ENCODE peak calls at places on chromosomes 11 and 22, in six cellular contexts. One of them, this sample, is unnamed.
A peak's percentile ranks its signal among the peaks of the same experiment; 100 is the strongest.

GRCh38 chr22:37633693-37634504 is 5.6 kb upstream of the SH3BP1 start:
- DNase-seq in NCI-H460: no peak
- DNase-seq in SHP77: peak; percentile 53
- DNase-seq in mucosa of descending colon: peak; percentile 84
- DNase-seq in MCF 10A: no peak
- DNase-seq in globus pallidus: peak; percentile 80
- DNase-seq in this sample: no peak

GRCh38 chr11:35563413-35564245 is 38.2 kb upstream of the PAMR1 start:
- DNase-seq in NCI-H460: no peak
- DNase-seq in mucosa of descending colon: no peak
- DNase-seq in globus pallidus: no peak
- DNase-seq in SHP77: no peak
- DNase-seq in MCF 10A: no peak
- DNase-seq in this sample: no peak

GRCh38 chr11:132941761-132942160 is 590.5 kb downstream of the OPCML start:
- DNase-seq in SHP77: no peak
- DNase-seq in NCI-H460: no peak
- DNase-seq in mucosa of descending colon: no peak
- DNase-seq in globus pallidus: no peak
- DNase-seq in MCF 10A: no peak
- DNase-seq in this sample: no peak

GRCh38 chr11:66015094-66015881 is 3.5 kb downstream of the CST6 start:
- DNase-seq in NCI-H460: no peak
- DNase-seq in globus pallidus: no peak
- DNase-seq in mucosa of descending colon: no peak
- DNase-seq in MCF 10A: peak; percentile 56
- DNase-seq in SHP77: no peak
- DNase-seq in this sample: no peak

GRCh38 chr11:76641905-76642304 is 28.6 kb downstream of the LRRC32 start:
- DNase-seq in NCI-H460: no peak
- DNase-seq in SHP77: no peak
- DNase-seq in globus pallidus: no peak
- DNase-seq in MCF 10A: no peak
- DNase-seq in mucosa of descending colon: no peak
- DNase-seq in this sample: no peak

GRCh38 chr11:10004526-10005113 is 289.4 kb downstream of the SBF2 start:
- DNase-seq in NCI-H460: no peak
- DNase-seq in SHP77: no peak
- DNase-seq in globus pallidus: no peak
- DNase-seq in MCF 10A: no peak
- DNase-seq in mucosa of descending colon: no peak
- DNase-seq in this sample: no peak

GRCh38 chr22:39170825-39171622 is 18.5 kb upstream of the CBX7 start:
- DNase-seq in globus pallidus: peak; percentile 75
- DNase-seq in MCF 10A: peak; percentile 76
- DNase-seq in SHP77: peak; percentile 61
- DNase-seq in mucosa of descending colon: peak; percentile 89
- DNase-seq in NCI-H460: peak; percentile 40
- DNase-seq in this sample: peak; percentile 82

GRCh38 chr11:35786918-35787557 is 124.5 kb downstream of the TRIM44 start:
- DNase-seq in mucosa of descending colon: no peak
- DNase-seq in globus pallidus: no peak
- DNase-seq in MCF 10A: no peak
- DNase-seq in SHP77: no peak
- DNase-seq in NCI-H460: no peak
- DNase-seq in this sample: no peak

GRCh38 chr22:44357296-44357961 is 44.7 kb upstream of the SHISAL1 start:
- DNase-seq in mucosa of descending colon: peak; percentile 1
- DNase-seq in MCF 10A: no peak
- DNase-seq in SHP77: no peak
- DNase-seq in globus pallidus: no peak
- DNase-seq in NCI-H460: no peak
- DNase-seq in this sample: no peak

GRCh38 chr11:57568330-57568766 is 876 bp upstream of the UBE2L6 start:
- DNase-seq in mucosa of descending colon: no peak
- DNase-seq in globus pallidus: peak; percentile 73
- DNase-seq in MCF 10A: peak; percentile 84
- DNase-seq in NCI-H460: peak; percentile 50
- DNase-seq in SHP77: no peak
- DNase-seq in this sample: peak; percentile 91

GRCh38 chr22:41976070-41976901 is 7.0 kb downstream of the SEPTIN3 start:
- DNase-seq in mucosa of descending colon: peak; percentile 64
- DNase-seq in globus pallidus: peak; percentile 61
- DNase-seq in MCF 10A: no peak
- DNase-seq in SHP77: peak; percentile 13
- DNase-seq in NCI-H460: no peak
- DNase-seq in this sample: peak; percentile 37

GRCh38 chr22:38240734-38241252 is 32.0 kb downstream of the TMEM184B start:
- DNase-seq in NCI-H460: peak; percentile 49
- DNase-seq in SHP77: peak; percentile 28
- DNase-seq in mucosa of descending colon: no peak
- DNase-seq in globus pallidus: peak; percentile 45
- DNase-seq in MCF 10A: peak; percentile 85
- DNase-seq in this sample: no peak

GRCh38 chr11:44618561-44619425 is 53.3 kb downstream of the CD82 start:
- DNase-seq in globus pallidus: no peak
- DNase-seq in MCF 10A: no peak
- DNase-seq in SHP77: no peak
- DNase-seq in mucosa of descending colon: no peak
- DNase-seq in NCI-H460: no peak
- DNase-seq in this sample: no peak

GRCh38 chr11:17750817-17751165 is 16.2 kb downstream of the KCNC1 start:
- DNase-seq in SHP77: no peak
- DNase-seq in MCF 10A: no peak
- DNase-seq in mucosa of descending colon: no peak
- DNase-seq in NCI-H460: no peak
- DNase-seq in globus pallidus: no peak
- DNase-seq in this sample: no peak

GRCh38 chr11:96204721-96205459 is 138.1 kb downstream of the MAML2 start:
- DNase-seq in MCF 10A: no peak
- DNase-seq in NCI-H460: no peak
- DNase-seq in globus pallidus: no peak
- DNase-seq in mucosa of descending colon: no peak
- DNase-seq in SHP77: no peak
- DNase-seq in this sample: no peak

GRCh38 chr22:44107341-44107740 is 73.4 kb upstream of the PARVG start:
- DNase-seq in NCI-H460: no peak
- DNase-seq in mucosa of descending colon: no peak
- DNase-seq in globus pallidus: no peak
- DNase-seq in MCF 10A: no peak
- DNase-seq in SHP77: no peak
- DNase-seq in this sample: no peak

GRCh38 chr11:80194016-80194415 is 753.2 kb upstream of the TENM4 start:
- DNase-seq in mucosa of descending colon: no peak
- DNase-seq in globus pallidus: no peak
- DNase-seq in SHP77: no peak
- DNase-seq in MCF 10A: no peak
- DNase-seq in NCI-H460: no peak
- DNase-seq in this sample: no peak

GRCh38 chr11:69669486-69669885 is 5.7 kb downstream of the LTO1 start:
- DNase-seq in MCF 10A: no peak
- DNase-seq in NCI-H460: no peak
- DNase-seq in SHP77: no peak
- DNase-seq in mucosa of descending colon: peak; percentile 20
- DNase-seq in globus pallidus: no peak
- DNase-seq in this sample: no peak

GRCh38 chr11:66477256-66478201 is 2.7 kb upstream of the DPP3 start:
- DNase-seq in MCF 10A: no peak
- DNase-seq in SHP77: no peak
- DNase-seq in globus pallidus: no peak
- DNase-seq in mucosa of descending colon: no peak
- DNase-seq in NCI-H460: no peak
- DNase-seq in this sample: no peak

This sample was measured in T-helper 9 cell.